ENCODE peak calls at places on chromosomes 11 and 22, in five cellular contexts. Q, E, J, R and K are unnamed samples.

GRCh38 chr11:22703561-22703960 is 37.1 kb downstream of the GAS2 start:
- DNase-seq in Q (no peak), J (no peak), E (no peak), R (no peak), K (no peak)

GRCh38 chr11:1869427-1870325 is 16.8 kb downstream of the LSP1 start:
- DNase-seq in E (no peak), Q (peak), R (no peak), J (no peak), K (no peak)

GRCh38 chr11:64916040-64916847 is 765 bp downstream of the ATG2A start:
- DNase-seq in Q (peak), R (peak), J (peak), E (peak), K (peak)

GRCh38 chr11:15969281-15969680 is 387.1 kb downstream of the SOX6 start:
- DNase-seq in E (no peak), Q (peak), R (no peak), J (peak), K (no peak)

GRCh38 chr11:61905801-61906521 is 11.4 kb downstream of the RAB3IL1 start:
- DNase-seq in Q (no peak), E (no peak), J (no peak), R (no peak), K (no peak)

GRCh38 chr22:33726294-33726711 is 194.0 kb downstream of the LARGE1 start:
- DNase-seq in R (no peak), J (peak), E (no peak), Q (peak), K (no peak)

GRCh38 chr11:64500176-64501013 is 90.6 kb upstream of the SLC22A12 start:
- DNase-seq in J (no peak), E (no peak), Q (no peak), R (no peak), K (no peak)

GRCh38 chr11:32796425-32796824 is 2.0 kb upstream of the CCDC73 start:
- DNase-seq in J (no peak), E (no peak), Q (no peak), R (no peak), K (no peak)

GRCh38 chr11:132024587-132025295 is 654.3 kb downstream of the NTM start:
- DNase-seq in J (peak), E (no peak), Q (peak), R (no peak), K (no peak)

GRCh38 chr11:12245091-12245490 is 132.3 kb upstream of the PARVA start:
- DNase-seq in R (no peak), Q (no peak), E (no peak), J (no peak), K (no peak)

GRCh38 chr11:86606849-86607481 is 65.5 kb downstream of the ME3 start:
- DNase-seq in R (no peak), E (no peak), J (no peak), Q (peak), K (no peak)

GRCh38 chr11:59801160-59801706 is 9.3 kb downstream of the MRPL16 start:
- DNase-seq in R (no peak), E (no peak), Q (no peak), J (no peak), K (no peak)

GRCh38 chr22:17119481-17120202 is 1.5 kb downstream of the TMEM121B start:
- DNase-seq in J (no peak), E (peak), Q (peak), R (no peak), K (peak)

GRCh38 chr11:45166604-45166897 is 20.1 kb downstream of the PRDM11 start:
- DNase-seq in J (no peak), R (no peak), Q (no peak), E (no peak), K (no peak)

GRCh38 chr22:37237371-37238268 is 6.4 kb downstream of the RAC2 start:
- DNase-seq in E (no peak), Q (no peak), R (no peak), J (no peak), K (no peak)

GRCh38 chr11:17528181-17528691 is 16.0 kb downstream of the USH1C start:
- DNase-seq in Q (peak), J (peak), R (peak), E (peak), K (peak)

GRCh38 chr11:92357344-92357743 is 132.7 kb downstream of the FAT3 start:
- DNase-seq in Q (no peak), E (no peak), R (no peak), J (no peak), K (no peak)

GRCh38 chr11:95375881-95376280 is 144.9 kb upstream of the SESN3 start:
- DNase-seq in Q (no peak), R (no peak), J (no peak), E (no peak), K (no peak)

GRCh38 chr11:720642-721346 is 14.8 kb downstream of the EPS8L2 start:
- DNase-seq in R (no peak), E (peak), Q (no peak), J (no peak), K (no peak)

GRCh38 chr11:120019191-120019590 is 118.7 kb downstream of the TRIM29 start:
- DNase-seq in E (no peak), J (no peak), R (no peak), Q (no peak), K (no peak)

GRCh38 chr11:73415854-73416615 is 39.8 kb downstream of the RELT start:
- DNase-seq in R (no peak), Q (no peak), J (no peak), E (no peak), K (no peak)

GRCh38 chr22:29450222-29450621 is 11.8 kb downstream of the RFPL1 start:
- DNase-seq in Q (no peak), J (no peak), R (no peak), E (no peak), K (no peak)

GRCh38 chr22:26245001-26245400 is 75.7 kb downstream of the SEZ6L start:
- DNase-seq in Q (no peak), R (no peak), J (no peak), E (no peak), K (no peak)

GRCh38 chr11:112025682-112026081 is 474 bp downstream of the DLAT start:
- DNase-seq in Q (peak), J (peak), R (no peak), E (no peak), K (no peak)

GRCh38 chr11:64245797-64246623 is 733 bp downstream of the PPP1R14B start:
- DNase-seq in Q (peak), E (no peak), J (peak), R (peak), K (no peak)